ENCODE peak calls at places on chromosomes 13 and 19, in seven cellular contexts. F is A549, R is breast epithelium, T is stomach, G is Peyer's patch, B is endothelial cell of umbilical vein, H is body of pancreas. P is an unnamed sample.

GRCh38 chr13:89923731-89924130 is 1423.8 kb upstream of the MIR17HG start:
- DNase-seq in F (no peak), R (no peak), T (no peak), G (no peak), B (no peak), H (no peak), P (no peak)

GRCh38 chr19:51135004-51135403 is 7.1 kb upstream of the SIGLEC7 start:
- DNase-seq in F (no peak), R (no peak), T (no peak), G (no peak), B (no peak), H (no peak), P (no peak)

GRCh38 chr19:42280761-42281174 is 11.7 kb downstream of the CIC start:
- DNase-seq in F (no peak), R (no peak), T (no peak), G (peak; percentile 52), B (peak; percentile 39), H (no peak), P (peak; percentile 75)

GRCh38 chr13:83618966-83619365 is 263.3 kb downstream of the SLITRK1 start:
- DNase-seq in F (no peak), R (no peak), T (no peak), G (no peak), B (no peak), H (no peak), P (no peak)

GRCh38 chr19:49205114-49205513 is 47.5 kb downstream of the TRPM4 start:
- DNase-seq in F (no peak), R (no peak), T (no peak), G (no peak), B (no peak), H (no peak), P (no peak)

GRCh38 chr13:102584423-102584822 is 12.4 kb upstream of the TPP2 start:
- DNase-seq in F (no peak), R (no peak), T (no peak), G (no peak), B (no peak), H (no peak), P (no peak)

GRCh38 chr19:49213791-49214190 is 56.2 kb downstream of the TRPM4 start:
- DNase-seq in F (no peak), R (no peak), T (no peak), G (no peak), B (no peak), H (no peak), P (no peak)

GRCh38 chr13:84263354-84264069 is 381.2 kb upstream of the SLITRK1 start:
- DNase-seq in F (no peak), R (no peak), T (no peak), G (no peak), B (no peak), H (no peak), P (no peak)

GRCh38 chr19:7783991-7784421 is 21.0 kb downstream of the CLEC4M start:
- DNase-seq in F (peak; percentile 25), R (no peak), T (no peak), G (no peak), B (no peak), H (no peak), P (peak; percentile 58)

GRCh38 chr19:7923295-7924191 is 2.4 kb downstream of the CTXN1 start:
- DNase-seq in F (no peak), R (no peak), T (no peak), G (no peak), B (no peak), H (no peak), P (no peak)

GRCh38 chr19:47232422-47233211 is 1.6 kb upstream of the BBC3 start:
- DNase-seq in F (no peak), R (no peak), T (no peak), G (no peak), B (peak; percentile 86), H (no peak), P (peak; percentile 57)

GRCh38 chr13:59259416-59260000 is 904.2 kb downstream of the DIAPH3 start:
- DNase-seq in F (no peak), R (no peak), T (no peak), G (no peak), B (no peak), H (no peak), P (no peak)

GRCh38 chr13:73364706-73365105 is 305.9 kb downstream of the KLF5 start:
- DNase-seq in F (no peak), R (no peak), T (no peak), G (no peak), B (no peak), H (no peak), P (no peak)

GRCh38 chr13:113044431-113045114 is 61.0 kb upstream of the F7 start:
- DNase-seq in F (no peak), R (no peak), T (no peak), G (no peak), B (no peak), H (no peak), P (no peak)

GRCh38 chr13:21061077-21061945 is at the start of gene LATS2:
- DNase-seq in F (peak; percentile 62), R (peak; percentile 95), T (peak; percentile 97), G (peak; percentile 79), B (peak; percentile 93), H (peak; percentile 94), P (peak; percentile 98)

GRCh38 chr13:107205318-107206112 is 637.6 kb upstream of the ARGLU1 start:
- DNase-seq in F (peak; percentile 19), R (peak; percentile 62), T (peak; percentile 77), G (no peak), B (peak; percentile 71), H (peak; percentile 66), P (peak; percentile 53)

GRCh38 chr19:2253106-2254051 is 2.8 kb downstream of the JSRP1 start:
- DNase-seq in F (no peak), R (no peak), T (no peak), G (peak; percentile 63), B (no peak), H (no peak), P (no peak)
- TF ChIP-seq CTCF in F (no peak), R (no peak), T (no peak), G (no peak), B (peak; percentile 45), H (no peak), P (no peak)

GRCh38 chr19:54203151-54203611 is 2.5 kb downstream of the RPS9 start:
- DNase-seq in F (no peak), R (no peak), T (peak; percentile 59), G (no peak), B (no peak), H (peak; percentile 64), P (no peak)
- H3K4me1 ChIP-seq in F (peaks cover 67% of the 10 kb centered on the region), R (peaks cover 5% of the 10 kb centered on the region), T (peaks cover 64% of the 10 kb centered on the region), G (peaks cover 20% of the 10 kb centered on the region), B (peaks cover 42% of the 10 kb centered on the region), H (peaks cover 75% of the 10 kb centered on the region), P (peaks cover 39% of the 10 kb centered on the region)

GRCh38 chr19:17860331-17860992 is 752 bp downstream of the RPL18A start:
- DNase-seq in F (no peak), R (no peak), T (no peak), G (no peak), B (no peak), H (no peak), P (no peak)

GRCh38 chr19:17859533-17860330 is at the start of gene RPL18A:
- DNase-seq in F (peak; percentile 91), R (peak; percentile 98), T (peak; percentile 99), G (peak; percentile 98), B (peak; percentile 100), H (peak; percentile 98), P (peak; percentile 99)

GRCh38 chr19:17862711-17863519 is 3.2 kb downstream of the RPL18A start:
- DNase-seq in F (no peak), R (no peak), T (no peak), G (peak; percentile 34), B (no peak), H (no peak), P (no peak)

GRCh38 chr19:17861542-17862402 is 2.1 kb downstream of the RPL18A start:
- DNase-seq in F (no peak), R (no peak), T (no peak), G (no peak), B (no peak), H (no peak), P (no peak)

GRCh38 chr19:17860993-17861360 is 1.3 kb downstream of the RPL18A start:
- DNase-seq in F (no peak), R (no peak), T (no peak), G (no peak), B (no peak), H (no peak), P (no peak)
- TF ChIP-seq POLR2A in F (no peak), R (no peak), T (no peak), G (no peak), B (no peak), H (no peak), P (no peak)

GRCh38 chr13:41428155-41428554 is 29.2 kb upstream of the RGCC start:
- DNase-seq in F (no peak), R (no peak), T (no peak), G (no peak), B (no peak), H (no peak), P (no peak)
- TF ChIP-seq CTCF in F (peak; percentile 36), R (no peak), T (no peak), G (no peak), B (peak; percentile 48), H (no peak), P (no peak)

GRCh38 chr13:26020536-26021290 is 31.1 kb downstream of the SHISA2 start:
- DNase-seq in F (no peak), R (no peak), T (no peak), G (no peak), B (no peak), H (no peak), P (no peak)
- H3K4me1 ChIP-seq in F (no peaks in the 10 kb centered on the region), R (no peaks in the 10 kb centered on the region), T (peaks cover 18% of the 10 kb centered on the region), G (no peaks in the 10 kb centered on the region), B (peaks cover 76% of the 10 kb centered on the region), H (peaks cover 32% of the 10 kb centered on the region), P (no peaks in the 10 kb centered on the region)

GRCh38 chr19:3981373-3981735 is 3.9 kb downstream of the EEF2 start:
- DNase-seq in F (no peak), R (no peak), T (no peak), G (no peak), B (no peak), H (no peak), P (no peak)
- TF ChIP-seq POLR2A in F (no peak), R (no peak), T (no peak), G (no peak), B (no peak), H (no peak), P (no peak)

DNA sequence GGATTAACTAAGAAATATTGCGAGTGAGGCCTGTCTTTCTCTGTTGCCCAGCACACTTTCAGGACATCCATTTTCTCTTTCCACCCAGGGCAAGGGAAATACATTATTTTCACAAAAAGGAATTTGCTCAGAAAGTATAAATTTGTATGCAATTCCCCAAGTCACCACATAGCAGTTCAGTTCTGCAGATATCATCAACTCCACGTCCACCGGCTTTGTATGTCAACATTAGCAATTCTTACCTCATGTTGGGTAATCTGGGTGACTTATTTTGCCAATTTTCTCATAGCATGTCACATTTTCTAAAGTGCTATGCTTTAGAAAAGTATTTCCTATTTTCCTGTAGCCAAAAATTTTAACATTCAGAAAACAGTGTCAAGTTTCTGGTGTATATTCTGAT is 501.8 kb downstream of the EFNB2 start:
- DNase-seq in F (peak; percentile 3), R (no peak), T (no peak), G (no peak), B (peak; percentile 4), H (no peak), P (no peak)
- TF ChIP-seq CTCF in F (no peak), R (peak; percentile 15), T (no peak), G (peak; percentile 7), B (peak; percentile 12), H (peak; percentile 33), P (no peak)